ENCODE peak calls at places on chromosome 3, in five cellular contexts. One of them, this sample, is unnamed.

GRCh38 chr3:152738656-152739055 is 96.3 kb upstream of the P2RY1 start:
- DNase-seq in effector memory CD4-positive, alpha-beta T cell: no peak
- DNase-seq in heart right ventricle: no peak
- DNase-seq in lower lobe of right lung: no peak
- DNase-seq in choroid plexus epithelial cell: peak
- DNase-seq in this sample: peak

GRCh38 chr3:164537485-164537884 is 540.8 kb downstream of the SI start:
- DNase-seq in choroid plexus epithelial cell: no peak
- DNase-seq in lower lobe of right lung: no peak
- DNase-seq in effector memory CD4-positive, alpha-beta T cell: no peak
- DNase-seq in heart right ventricle: no peak
- DNase-seq in this sample: no peak

GRCh38 chr3:193673845-193674244 is 80.8 kb downstream of the OPA1 start:
- DNase-seq in heart right ventricle: no peak
- DNase-seq in effector memory CD4-positive, alpha-beta T cell: no peak
- DNase-seq in choroid plexus epithelial cell: no peak
- DNase-seq in lower lobe of right lung: no peak
- DNase-seq in this sample: no peak

GRCh38 chr3:80688814-80689213 is 921.0 kb upstream of the ROBO1 start:
- DNase-seq in lower lobe of right lung: no peak
- DNase-seq in choroid plexus epithelial cell: peak
- DNase-seq in heart right ventricle: no peak
- DNase-seq in effector memory CD4-positive, alpha-beta T cell: no peak
- DNase-seq in this sample: peak

GRCh38 chr3:171293142-171293782 is 166.9 kb downstream of the TNIK start:
- DNase-seq in heart right ventricle: no peak
- DNase-seq in lower lobe of right lung: no peak
- DNase-seq in choroid plexus epithelial cell: no peak
- DNase-seq in effector memory CD4-positive, alpha-beta T cell: no peak
- DNase-seq in this sample: no peak

GRCh38 chr3:180311242-180311641 is 274.5 kb upstream of the PEX5L start:
- DNase-seq in lower lobe of right lung: no peak
- DNase-seq in heart right ventricle: no peak
- DNase-seq in effector memory CD4-positive, alpha-beta T cell: no peak
- DNase-seq in choroid plexus epithelial cell: no peak
- DNase-seq in this sample: no peak

GRCh38 chr3:161273589-161274218 is 52.6 kb downstream of the NMD3 start:
- DNase-seq in heart right ventricle: no peak
- DNase-seq in effector memory CD4-positive, alpha-beta T cell: peak
- DNase-seq in choroid plexus epithelial cell: peak
- DNase-seq in lower lobe of right lung: no peak
- DNase-seq in this sample: peak

GRCh38 chr3:29281265-29282228 is 676 bp downstream of the RBMS3 start:
- DNase-seq in choroid plexus epithelial cell: peak
- DNase-seq in effector memory CD4-positive, alpha-beta T cell: no peak
- DNase-seq in lower lobe of right lung: no peak
- DNase-seq in heart right ventricle: peak
- DNase-seq in this sample: peak

GRCh38 chr3:122892118-122892517 is 97.2 kb downstream of the SLC49A4 start:
- DNase-seq in choroid plexus epithelial cell: no peak
- DNase-seq in heart right ventricle: no peak
- DNase-seq in effector memory CD4-positive, alpha-beta T cell: no peak
- DNase-seq in lower lobe of right lung: no peak
- DNase-seq in this sample: no peak

GRCh38 chr3:144585953-144586352 is 614.3 kb downstream of the DIPK2A start:
- DNase-seq in heart right ventricle: no peak
- DNase-seq in choroid plexus epithelial cell: no peak
- DNase-seq in lower lobe of right lung: no peak
- DNase-seq in effector memory CD4-positive, alpha-beta T cell: no peak
- DNase-seq in this sample: no peak

GRCh38 chr3:179037361-179037760 is 34.2 kb downstream of the ZMAT3 start:
- DNase-seq in effector memory CD4-positive, alpha-beta T cell: peak
- DNase-seq in lower lobe of right lung: no peak
- DNase-seq in heart right ventricle: peak
- DNase-seq in choroid plexus epithelial cell: peak
- DNase-seq in this sample: peak

GRCh38 chr3:143265501-143266070 is 146.0 kb downstream of the CHST2 start:
- DNase-seq in choroid plexus epithelial cell: no peak
- DNase-seq in effector memory CD4-positive, alpha-beta T cell: no peak
- DNase-seq in lower lobe of right lung: no peak
- DNase-seq in heart right ventricle: no peak
- DNase-seq in this sample: no peak

GRCh38 chr3:85360742-85361387 is 402.1 kb downstream of the CADM2 start:
- DNase-seq in choroid plexus epithelial cell: peak
- DNase-seq in effector memory CD4-positive, alpha-beta T cell: no peak
- DNase-seq in lower lobe of right lung: no peak
- DNase-seq in heart right ventricle: no peak
- DNase-seq in this sample: peak

GRCh38 chr3:38118421-38119247 is 18.3 kb downstream of the ACAA1 start:
- DNase-seq in choroid plexus epithelial cell: no peak
- DNase-seq in lower lobe of right lung: no peak
- DNase-seq in effector memory CD4-positive, alpha-beta T cell: no peak
- DNase-seq in heart right ventricle: no peak
- DNase-seq in this sample: no peak

GRCh38 chr3:122258757-122259371 is 66.2 kb upstream of the CSTA start:
- DNase-seq in heart right ventricle: peak
- DNase-seq in lower lobe of right lung: peak
- DNase-seq in choroid plexus epithelial cell: peak
- DNase-seq in effector memory CD4-positive, alpha-beta T cell: peak
- DNase-seq in this sample: peak

GRCh38 chr3:67620869-67621268 is 33.5 kb downstream of the SUCLG2 start:
- DNase-seq in effector memory CD4-positive, alpha-beta T cell: no peak
- DNase-seq in heart right ventricle: no peak
- DNase-seq in lower lobe of right lung: no peak
- DNase-seq in choroid plexus epithelial cell: no peak
- DNase-seq in this sample: no peak

GRCh38 chr3:5222283-5223005 is 34.9 kb downstream of the EDEM1 start:
- DNase-seq in choroid plexus epithelial cell: no peak
- DNase-seq in lower lobe of right lung: no peak
- DNase-seq in heart right ventricle: no peak
- DNase-seq in effector memory CD4-positive, alpha-beta T cell: no peak
- DNase-seq in this sample: no peak

GRCh38 chr3:5220667-5221431 is 33.3 kb downstream of the EDEM1 start:
- DNase-seq in choroid plexus epithelial cell: no peak
- DNase-seq in lower lobe of right lung: no peak
- DNase-seq in heart right ventricle: no peak
- DNase-seq in effector memory CD4-positive, alpha-beta T cell: no peak
- DNase-seq in this sample: no peak

GRCh38 chr3:5220193-5220592 is 32.7 kb downstream of the EDEM1 start:
- DNase-seq in heart right ventricle: no peak
- DNase-seq in effector memory CD4-positive, alpha-beta T cell: no peak
- DNase-seq in choroid plexus epithelial cell: no peak
- DNase-seq in lower lobe of right lung: no peak
- DNase-seq in this sample: no peak

GRCh38 chr3:5219216-5219615 is 31.7 kb downstream of the EDEM1 start:
- DNase-seq in choroid plexus epithelial cell: no peak
- DNase-seq in lower lobe of right lung: no peak
- DNase-seq in heart right ventricle: no peak
- DNase-seq in effector memory CD4-positive, alpha-beta T cell: no peak
- DNase-seq in this sample: no peak

GRCh38 chr3:5221701-5222100 is 34.2 kb downstream of the EDEM1 start:
- DNase-seq in choroid plexus epithelial cell: peak
- DNase-seq in lower lobe of right lung: no peak
- DNase-seq in effector memory CD4-positive, alpha-beta T cell: no peak
- DNase-seq in heart right ventricle: no peak
- DNase-seq in this sample: no peak
- H3K4me3 ChIP-seq in choroid plexus epithelial cell: no peak
- H3K4me3 ChIP-seq in lower lobe of right lung: no peak
- H3K4me3 ChIP-seq in effector memory CD4-positive, alpha-beta T cell: no peak
- H3K4me3 ChIP-seq in heart right ventricle: no peak
- H3K4me3 ChIP-seq in this sample: no peak

GRCh38 chr3:94115482-94115881 is 52.6 kb downstream of the NSUN3 start:
- DNase-seq in effector memory CD4-positive, alpha-beta T cell: no peak
- DNase-seq in heart right ventricle: no peak
- DNase-seq in choroid plexus epithelial cell: peak
- DNase-seq in lower lobe of right lung: no peak
- DNase-seq in this sample: peak
- H3K4me3 ChIP-seq in effector memory CD4-positive, alpha-beta T cell: no peak
- H3K4me3 ChIP-seq in heart right ventricle: no peak
- H3K4me3 ChIP-seq in choroid plexus epithelial cell: no peak
- H3K4me3 ChIP-seq in lower lobe of right lung: no peak
- H3K4me3 ChIP-seq in this sample: no peak

GRCh38 chr3:57592306-57592705 is 4.8 kb downstream of the ARF4 start:
- DNase-seq in heart right ventricle: no peak
- DNase-seq in lower lobe of right lung: no peak
- DNase-seq in effector memory CD4-positive, alpha-beta T cell: no peak
- DNase-seq in choroid plexus epithelial cell: no peak
- DNase-seq in this sample: no peak
- H3K4me3 ChIP-seq in heart right ventricle: no peak
- H3K4me3 ChIP-seq in lower lobe of right lung: no peak
- H3K4me3 ChIP-seq in effector memory CD4-positive, alpha-beta T cell: no peak
- H3K4me3 ChIP-seq in choroid plexus epithelial cell: no peak
- H3K4me3 ChIP-seq in this sample: no peak

DNA sequence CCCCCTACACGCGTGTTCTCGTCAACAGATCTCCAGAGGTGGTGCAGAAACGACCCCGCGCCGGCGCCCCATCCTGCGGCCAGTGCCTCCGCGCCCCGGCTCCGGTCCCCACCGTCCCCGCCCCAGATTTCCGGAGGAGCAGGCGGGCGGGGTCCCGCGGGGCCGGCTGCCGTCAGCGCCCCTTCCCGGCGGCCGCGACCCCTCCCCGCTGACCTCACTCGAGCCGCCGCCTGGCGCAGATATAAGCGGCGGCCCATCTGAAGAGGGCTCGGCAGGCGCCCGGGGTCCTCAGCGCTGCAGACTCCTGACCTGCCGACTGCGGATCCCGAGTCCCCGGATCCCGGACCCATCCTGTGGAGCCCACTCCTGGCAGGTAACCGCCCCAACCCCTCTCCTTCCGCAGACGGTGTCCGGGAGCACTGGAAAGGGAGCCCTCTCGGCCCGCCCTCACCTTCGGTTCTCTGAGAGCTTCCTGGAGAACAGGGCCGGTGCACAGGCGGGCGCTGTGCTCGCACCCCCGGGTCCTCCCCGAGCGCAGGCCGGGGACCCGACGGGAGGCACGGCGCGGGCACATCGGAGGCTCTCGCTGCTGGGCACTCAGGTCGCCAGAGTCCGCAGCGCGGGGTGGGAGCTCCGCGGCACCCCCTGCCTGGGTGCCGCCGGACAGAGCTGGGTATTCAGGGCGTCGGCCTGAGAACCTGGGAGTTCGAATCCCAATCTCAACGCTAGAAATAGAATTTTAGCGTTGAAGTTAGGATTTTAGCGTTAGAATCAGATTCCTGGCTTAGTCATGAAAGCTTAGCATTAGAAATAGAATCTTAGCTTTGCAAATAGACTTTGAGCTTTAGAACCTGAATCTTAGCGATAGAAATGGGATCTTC is at the start of gene TRH:
- DNase-seq in lower lobe of right lung: no peak
- DNase-seq in heart right ventricle: no peak
- DNase-seq in choroid plexus epithelial cell: peak
- DNase-seq in effector memory CD4-positive, alpha-beta T cell: no peak
- DNase-seq in this sample: no peak
- H3K4me3 ChIP-seq in lower lobe of right lung: peak
- H3K4me3 ChIP-seq in heart right ventricle: peak
- H3K4me3 ChIP-seq in choroid plexus epithelial cell: no peak
- H3K4me3 ChIP-seq in effector memory CD4-positive, alpha-beta T cell: peak
- H3K4me3 ChIP-seq in this sample: no peak

DNA sequence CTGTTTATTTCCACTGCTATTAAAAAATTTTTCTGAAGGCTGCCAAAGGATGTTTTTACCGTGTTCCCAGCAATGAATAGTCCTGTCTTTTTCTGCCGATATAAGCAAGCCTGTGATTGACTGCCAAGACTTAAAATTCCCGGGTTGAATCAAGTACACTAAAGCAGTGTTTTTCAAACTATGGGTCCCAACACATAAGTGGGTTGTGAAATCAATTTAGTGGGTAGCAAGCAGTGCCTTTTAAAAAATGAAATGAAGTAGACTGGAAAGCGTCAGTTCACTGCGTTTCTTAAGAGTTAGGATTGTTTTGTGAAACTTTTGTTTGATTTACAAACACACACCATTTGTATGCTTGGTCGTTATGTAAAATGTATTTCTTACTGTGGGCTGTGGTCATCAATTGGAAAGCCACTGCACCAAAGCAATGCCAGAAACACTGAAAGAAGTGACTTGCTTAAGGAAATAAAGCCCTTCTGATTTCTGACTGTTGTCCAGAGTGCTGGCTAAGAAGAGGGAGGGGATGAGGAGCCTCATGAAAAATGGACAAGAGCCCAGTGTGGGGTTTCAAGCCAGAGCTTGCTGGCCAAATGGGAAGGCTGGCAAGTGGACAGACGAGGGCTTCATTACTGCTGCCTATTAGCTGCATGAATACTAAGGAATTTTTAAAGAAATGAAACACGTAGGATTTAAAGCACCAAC is 206.0 kb downstream of the THRB start:
- DNase-seq in choroid plexus epithelial cell: no peak
- DNase-seq in lower lobe of right lung: no peak
- DNase-seq in heart right ventricle: peak
- DNase-seq in effector memory CD4-positive, alpha-beta T cell: no peak
- DNase-seq in this sample: peak
- H3K4me3 ChIP-seq in choroid plexus epithelial cell: no peak
- H3K4me3 ChIP-seq in lower lobe of right lung: no peak
- H3K4me3 ChIP-seq in heart right ventricle: no peak
- H3K4me3 ChIP-seq in effector memory CD4-positive, alpha-beta T cell: no peak
- H3K4me3 ChIP-seq in this sample: no peak

GRCh38 chr3:37067577-37067976 is 74.3 kb downstream of the MLH1 start:
- DNase-seq in lower lobe of right lung: no peak
- DNase-seq in choroid plexus epithelial cell: no peak
- DNase-seq in effector memory CD4-positive, alpha-beta T cell: no peak
- DNase-seq in heart right ventricle: no peak
- DNase-seq in this sample: no peak

GRCh38 chr3:37072892-37073291 is 79.6 kb downstream of the MLH1 start:
- DNase-seq in lower lobe of right lung: no peak
- DNase-seq in heart right ventricle: no peak
- DNase-seq in choroid plexus epithelial cell: peak
- DNase-seq in effector memory CD4-positive, alpha-beta T cell: no peak
- DNase-seq in this sample: peak

GRCh38 chr3:37071921-37072320 is 78.6 kb downstream of the MLH1 start:
- DNase-seq in choroid plexus epithelial cell: peak
- DNase-seq in lower lobe of right lung: no peak
- DNase-seq in effector memory CD4-positive, alpha-beta T cell: no peak
- DNase-seq in heart right ventricle: no peak
- DNase-seq in this sample: peak

GRCh38 chr3:37064747-37065146 is 71.4 kb downstream of the MLH1 start:
- DNase-seq in heart right ventricle: no peak
- DNase-seq in choroid plexus epithelial cell: peak
- DNase-seq in effector memory CD4-positive, alpha-beta T cell: no peak
- DNase-seq in lower lobe of right lung: no peak
- DNase-seq in this sample: no peak

DNA sequence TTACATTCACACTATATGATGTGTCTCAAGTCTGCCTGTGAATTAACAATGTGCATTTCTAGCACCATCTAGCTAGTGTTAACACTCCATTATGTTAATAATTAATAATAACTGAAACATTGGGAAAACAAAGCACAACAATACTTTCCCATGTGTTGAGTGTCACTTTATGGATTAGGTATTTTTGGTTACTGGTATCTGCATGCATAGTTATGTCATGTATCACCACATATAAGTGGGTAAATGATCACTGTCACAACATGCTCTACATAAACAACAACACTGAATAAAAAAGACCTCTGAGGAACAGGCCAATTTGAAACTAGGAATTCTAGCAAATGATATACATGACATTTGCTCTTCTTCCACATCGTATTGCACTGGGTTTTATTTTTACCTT is 74.7 kb downstream of the MLH1 start:
- DNase-seq in choroid plexus epithelial cell: no peak
- DNase-seq in effector memory CD4-positive, alpha-beta T cell: no peak
- DNase-seq in lower lobe of right lung: no peak
- DNase-seq in heart right ventricle: no peak
- DNase-seq in this sample: no peak
- H3K4me3 ChIP-seq in choroid plexus epithelial cell: no peak
- H3K4me3 ChIP-seq in effector memory CD4-positive, alpha-beta T cell: no peak
- H3K4me3 ChIP-seq in lower lobe of right lung: no peak
- H3K4me3 ChIP-seq in heart right ventricle: no peak
- H3K4me3 ChIP-seq in this sample: no peak